ENCODE peak calls at places on chromosomes 2 and 18, in eight cellular contexts. P, G, W, Q, J, B, A and E are unnamed samples.

GRCh38 chr2:233009661-233010060 is 3.4 kb downstream of the NGEF start:
- DNase-seq in P (no peak), G (no peak), W (no peak), Q (no peak), J (no peak), B (no peak), A (no peak), E (no peak)

GRCh38 chr2:81645750-81646301 is 1341.3 kb upstream of the LRRTM1 start:
- DNase-seq in P (no peak), G (no peak), W (no peak), Q (no peak), J (no peak), B (no peak), A (no peak), E (no peak)

GRCh38 chr18:26543368-26543767 is 5.0 kb downstream of the KCTD1 start:
- DNase-seq in P (no peak), G (peak; percentile 40), W (no peak), Q (no peak), J (no peak), B (no peak), A (no peak), E (peak; percentile 27)

GRCh38 chr2:143720093-143720664 is 591.0 kb downstream of the ARHGAP15 start:
- DNase-seq in P (no peak), G (no peak), W (no peak), Q (peak; percentile 4), J (no peak), B (no peak), A (no peak), E (no peak)

GRCh38 chr2:161915121-161915520 is 158.9 kb downstream of the DPP4 start:
- DNase-seq in P (no peak), G (no peak), W (no peak), Q (no peak), J (no peak), B (no peak), A (no peak), E (no peak)

GRCh38 chr2:234842753-234843152 is 109.1 kb upstream of the SH3BP4 start:
- DNase-seq in P (no peak), G (no peak), W (no peak), Q (no peak), J (no peak), B (no peak), A (no peak), E (no peak)

GRCh38 chr2:196131384-196131861 is 40.0 kb downstream of the STK17B start:
- DNase-seq in P (no peak), G (peak; percentile 28), W (no peak), Q (peak; percentile 66), J (peak; percentile 16), B (no peak), A (no peak), E (peak; percentile 19)

GRCh38 chr2:37168217-37168981 is 11.6 kb upstream of the EIF2AK2 start:
- DNase-seq in P (peak; percentile 16), G (peak; percentile 46), W (no peak), Q (peak; percentile 60), J (no peak), B (no peak), A (peak; percentile 27), E (peak; percentile 44)

DNA sequence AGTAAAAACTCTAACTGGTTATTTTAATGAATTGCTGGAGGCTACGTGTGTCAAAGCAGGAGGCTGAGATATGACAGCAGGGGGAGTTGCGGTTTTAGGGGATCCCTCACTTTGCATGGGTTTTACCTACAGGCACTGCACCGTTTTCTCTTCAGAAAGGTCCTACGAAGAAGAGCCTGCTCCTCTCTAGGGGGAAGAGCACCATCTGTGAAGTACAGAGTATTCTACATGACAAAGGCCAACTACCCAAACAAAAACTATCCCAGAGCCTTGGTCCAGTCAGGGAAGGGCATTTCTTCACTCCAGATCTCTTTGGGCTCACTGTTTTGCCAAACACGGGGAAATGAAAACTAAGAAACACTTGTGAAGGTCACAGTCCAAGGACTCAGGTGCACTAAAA is 696.7 kb upstream of the SOX11 start:
- DNase-seq in P (no peak), G (peak; percentile 11), W (no peak), Q (no peak), J (no peak), B (no peak), A (no peak), E (no peak)
- TF ChIP-seq CTCF in P (no peak), G (no peak), W (no peak), Q (no peak), J (no peak), B (no peak), A (no peak), E (no peak)

DNA sequence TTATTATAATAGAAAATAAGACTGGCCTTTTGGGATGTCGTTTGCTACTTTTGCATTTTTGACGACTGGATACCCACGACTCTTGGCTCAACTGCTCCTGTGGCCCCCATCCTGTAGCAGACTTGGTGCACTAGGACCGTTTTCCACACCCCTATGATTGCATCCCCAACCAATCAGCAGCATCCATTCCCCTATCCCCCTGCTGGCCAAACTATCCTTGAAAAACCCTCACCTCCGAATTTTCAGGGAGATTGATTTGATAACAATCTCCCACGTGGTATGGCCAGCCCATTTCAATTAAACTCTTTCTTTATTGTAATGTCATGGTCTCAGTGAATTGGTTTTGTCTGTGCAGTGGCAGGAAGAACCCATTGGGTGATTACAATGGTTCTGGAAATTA is 37.9 kb upstream of the TTR start:
- DNase-seq in P (no peak), G (no peak), W (no peak), Q (peak; percentile 9), J (no peak), B (no peak), A (no peak), E (peak; percentile 11)
- TF ChIP-seq CTCF in P (peak; percentile 32), G (no peak), W (no peak), Q (no peak), J (no peak), B (peak; percentile 28), A (peak; percentile 33), E (peak; percentile 32)

GRCh38 chr2:175181104-175181876 is at the start of gene ATP5MC3:
- DNase-seq in P (peak; percentile 78), G (peak; percentile 98), W (peak; percentile 91), Q (peak; percentile 97), J (peak; percentile 94), B (peak; percentile 88), A (peak; percentile 83), E (peak; percentile 92)
- TF ChIP-seq CTCF in P (peak; percentile 28), G (no peak), W (peak; percentile 3), Q (no peak), J (no peak), B (peak; percentile 36), A (no peak), E (no peak)

GRCh38 chr2:137677466-137677865 is 286.8 kb upstream of the HNMT start:
- DNase-seq in P (no peak), G (no peak), W (no peak), Q (no peak), J (no peak), B (no peak), A (no peak), E (no peak)
- TF ChIP-seq CTCF in P (no peak), G (peak; percentile 11), W (no peak), Q (no peak), J (no peak), B (no peak), A (no peak), E (no peak)

DNA sequence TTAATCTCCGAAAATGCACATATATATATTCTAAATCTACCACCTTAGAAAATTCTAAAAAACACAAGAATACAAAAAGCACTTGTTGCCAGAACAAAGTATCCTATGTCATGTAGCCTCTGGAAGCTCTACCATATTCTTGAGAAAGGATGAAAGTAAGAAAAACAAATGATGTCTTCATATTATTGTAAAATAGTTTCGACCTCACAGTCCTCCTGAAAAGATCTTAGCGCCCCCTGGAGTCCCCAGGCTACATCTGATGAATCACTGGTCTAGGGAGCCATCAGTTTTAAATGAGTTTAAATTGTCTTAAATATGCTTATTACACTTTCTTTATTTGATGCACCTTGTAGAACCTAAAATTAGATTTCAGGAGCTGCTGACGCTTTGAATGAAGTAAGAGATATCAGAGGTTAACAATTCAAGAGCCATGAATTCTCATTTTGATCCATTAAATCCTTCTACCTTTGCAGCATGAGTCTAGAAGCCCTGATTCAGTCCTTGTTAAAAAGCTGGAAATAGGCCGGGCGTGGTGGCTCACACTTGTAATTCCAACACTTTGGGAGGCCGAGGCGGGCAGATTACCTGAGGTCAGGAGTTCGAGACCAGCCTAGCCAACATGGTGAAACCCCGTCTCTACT is 138.8 kb downstream of the MCFD2 start:
- DNase-seq in P (peak; percentile 48), G (peak; percentile 78), W (no peak), Q (peak; percentile 73), J (peak; percentile 41), B (peak; percentile 41), A (peak; percentile 63), E (peak; percentile 71)
- TF ChIP-seq CTCF in P (peak; percentile 76), G (peak; percentile 69), W (peak; percentile 53), Q (peak; percentile 85), J (peak; percentile 27), B (peak; percentile 72), A (peak; percentile 68), E (peak; percentile 71)

GRCh38 chr2:152431370-152432098 is 96.6 kb downstream of the FMNL2 start:
- DNase-seq in P (no peak), G (no peak), W (no peak), Q (no peak), J (no peak), B (no peak), A (no peak), E (no peak)

GRCh38 chr2:152426801-152427200 is 91.8 kb downstream of the FMNL2 start:
- DNase-seq in P (no peak), G (no peak), W (no peak), Q (no peak), J (no peak), B (no peak), A (no peak), E (no peak)

GRCh38 chr2:152427902-152428301 is 92.9 kb downstream of the FMNL2 start:
- DNase-seq in P (no peak), G (no peak), W (no peak), Q (no peak), J (no peak), B (no peak), A (no peak), E (no peak)

GRCh38 chr2:152425765-152426710 is 91.1 kb downstream of the FMNL2 start:
- DNase-seq in P (no peak), G (no peak), W (no peak), Q (peak; percentile 36), J (no peak), B (no peak), A (no peak), E (peak; percentile 24)

GRCh38 chr2:152428800-152429637 is 94.0 kb downstream of the FMNL2 start:
- DNase-seq in P (no peak), G (no peak), W (no peak), Q (no peak), J (no peak), B (no peak), A (no peak), E (no peak)
- TF ChIP-seq CTCF in P (no peak), G (no peak), W (no peak), Q (no peak), J (no peak), B (no peak), A (no peak), E (no peak)